ENCODE peak calls at places on chromosomes 5 and 9, in four cellular contexts. Z, B, N and L are unnamed samples.

GRCh38 chr9:108130896-108131295 is 641.3 kb upstream of the KLF4 start:
- DNase-seq in Z (no peak), B (no peak), N (no peak), L (no peak)

GRCh38 chr5:38463634-38464521 is 92.6 kb downstream of the LIFR start:
- DNase-seq in Z (peak; percentile 96), B (peak; percentile 74), N (peak; percentile 92), L (peak; percentile 87)

GRCh38 chr5:111308951-111309350 is 84.8 kb downstream of the CAMK4 start:
- DNase-seq in Z (no peak), B (no peak), N (no peak), L (no peak)

GRCh38 chr9:36731576-36731975 is 158.9 kb downstream of the MELK start:
- DNase-seq in Z (peak; percentile 16), B (no peak), N (peak; percentile 84), L (no peak)

GRCh38 chr9:137405677-137406081 is 17.3 kb downstream of the EXD3 start:
- DNase-seq in Z (no peak), B (no peak), N (no peak), L (no peak)

GRCh38 chr5:154368041-154368800 is 77.6 kb upstream of the SAP30L start:
- DNase-seq in Z (peak; percentile 95), B (peak; percentile 70), N (peak; percentile 89), L (peak; percentile 96)

GRCh38 chr9:131475956-131476776 is 26.6 kb upstream of the POMT1 start:
- DNase-seq in Z (no peak), B (peak; percentile 57), N (no peak), L (no peak)

GRCh38 chr5:178333821-178334481 is 101.3 kb upstream of the PHYKPL start:
- DNase-seq in Z (no peak), B (peak; percentile 48), N (no peak), L (no peak)

GRCh38 chr5:111737716-111738115 is 19.3 kb downstream of the NREP start:
- DNase-seq in Z (peak; percentile 75), B (no peak), N (peak; percentile 80), L (no peak)

GRCh38 chr9:121652037-121652837 is 803 bp downstream of the DAB2IP start:
- DNase-seq in Z (no peak), B (no peak), N (no peak), L (no peak)

GRCh38 chr9:98584059-98584458 is 124.7 kb downstream of the GABBR2 start:
- DNase-seq in Z (no peak), B (no peak), N (no peak), L (no peak)

GRCh38 chr5:68368280-68368679 is 152.7 kb downstream of the PIK3R1 start:
- DNase-seq in Z (peak; percentile 53), B (no peak), N (no peak), L (no peak)

GRCh38 chr5:93532370-93532769 is 48.6 kb downstream of the NR2F1-AS1 start:
- DNase-seq in Z (peak; percentile 99), B (peak; percentile 93), N (peak; percentile 99), L (peak; percentile 84)

GRCh38 chr5:39055760-39056393 is 18.3 kb downstream of the RICTOR start:
- DNase-seq in Z (no peak), B (no peak), N (no peak), L (no peak)

GRCh38 chr5:127924606-127925005 is 159.0 kb upstream of the SLC12A2 start:
- DNase-seq in Z (no peak), B (no peak), N (no peak), L (no peak)

GRCh38 chr5:131264453-131265200 is 774 bp downstream of the CDC42SE2 start:
- DNase-seq in Z (no peak), B (peak; percentile 63), N (no peak), L (no peak)

GRCh38 chr5:37435261-37435660 is 56.1 kb downstream of the WDR70 start:
- DNase-seq in Z (peak; percentile 13), B (no peak), N (peak; percentile 12), L (no peak)

GRCh38 chr9:94867281-94867841 is 140.9 kb downstream of the AOPEP start:
- DNase-seq in Z (peak; percentile 85), B (peak; percentile 86), N (peak; percentile 56), L (peak; percentile 98)

GRCh38 chr5:128195316-128195715 is 111.8 kb downstream of the SLC12A2 start:
- DNase-seq in Z (no peak), B (no peak), N (no peak), L (no peak)

GRCh38 chr5:14342306-14342705 is 199.2 kb downstream of the TRIO start:
- DNase-seq in Z (peak; percentile 34), B (no peak), N (peak; percentile 31), L (peak; percentile 24)

GRCh38 chr9:38226491-38226951 is 157.5 kb upstream of the SHB start:
- DNase-seq in Z (no peak), B (no peak), N (no peak), L (no peak)

GRCh38 chr5:165457854-165458481 is 1952.5 kb downstream of the MAT2B start:
- DNase-seq in Z (peak; percentile 66), B (no peak), N (peak; percentile 72), L (no peak)

GRCh38 chr5:139740993-139741672 is 54.5 kb upstream of the PSD2 start:
- DNase-seq in Z (no peak), B (no peak), N (no peak), L (no peak)

GRCh38 chr5:59491944-59492343 is 401.6 kb downstream of the PDE4D start:
- DNase-seq in Z (no peak), B (no peak), N (peak; percentile 60), L (no peak)

GRCh38 chr9:33445389-33445881 is 2.0 kb downstream of the AQP3 start:
- DNase-seq in Z (no peak), B (no peak), N (no peak), L (no peak)

GRCh38 chr9:16866542-16866941 is 3.9 kb downstream of the BNC2 start:
- DNase-seq in Z (peak; percentile 67), B (no peak), N (peak; percentile 77), L (no peak)

DNA sequence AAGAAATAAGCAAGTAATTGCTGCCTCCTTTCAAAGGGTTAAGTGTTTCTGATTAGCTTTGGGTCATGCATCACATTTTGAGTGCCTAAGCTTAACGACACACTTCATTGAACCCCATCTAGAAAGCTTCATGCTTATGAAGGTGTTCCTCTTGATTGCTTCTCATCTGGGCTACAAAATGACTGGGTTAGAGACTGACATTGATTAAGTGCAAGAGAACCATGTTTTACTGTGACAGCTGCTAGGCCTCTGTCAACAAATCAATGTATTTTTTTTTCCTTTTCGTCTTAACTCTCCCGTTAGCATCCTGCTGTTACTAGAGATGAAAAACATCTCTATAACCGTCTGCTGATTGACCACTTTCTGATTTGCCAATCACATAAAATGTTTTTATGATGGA is 725.0 kb downstream of the TLE1 start:
- DNase-seq in Z (no peak), B (no peak), N (no peak), L (no peak)
- TF ChIP-seq CTCF in Z (no peak), B (no peak), N (no peak), L (no peak)

DNA sequence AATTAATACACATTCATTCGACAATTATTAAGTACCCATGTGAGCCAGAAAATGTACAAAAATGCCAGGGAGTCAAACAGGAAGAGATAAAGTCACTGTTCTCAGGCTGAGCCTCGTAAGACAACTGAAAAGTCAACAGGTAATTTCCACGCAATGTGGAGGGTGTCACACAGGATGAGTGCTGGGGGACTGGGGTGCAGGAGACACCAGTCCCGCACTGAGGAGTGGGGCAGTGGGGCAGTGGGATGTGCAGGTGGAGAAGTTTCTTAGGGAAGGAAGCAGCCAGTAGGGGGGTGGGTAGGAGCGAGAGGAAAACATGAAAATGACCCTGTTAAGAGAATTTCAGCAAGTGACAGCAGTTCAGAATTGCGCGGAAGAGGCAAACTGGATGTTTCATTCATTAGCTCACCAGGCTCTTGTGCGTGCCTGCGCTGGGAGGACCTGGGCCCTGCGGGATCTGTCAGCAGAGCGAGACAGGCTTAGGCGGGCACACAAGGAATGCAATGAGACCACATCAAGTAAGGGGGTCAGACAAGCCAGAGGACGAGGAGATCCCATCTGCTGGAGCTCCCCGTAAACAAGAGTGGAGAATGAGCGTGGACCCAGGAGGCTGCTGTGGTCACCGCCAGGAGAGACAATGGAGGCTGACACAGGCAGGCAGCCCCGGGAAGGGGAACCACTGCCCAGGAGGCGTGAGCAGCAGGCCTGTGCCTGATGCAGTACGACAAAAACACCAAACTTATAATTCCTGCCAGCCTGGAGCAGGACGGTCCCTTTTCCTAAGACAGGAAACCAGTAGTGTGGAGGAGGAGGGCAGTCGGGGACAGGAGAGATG is 21.0 kb downstream of the CAMSAP1 start:
- DNase-seq in Z (no peak), B (no peak), N (no peak), L (no peak)
- H3K4me3 ChIP-seq in Z (no peak overlapping the region), B (no peak overlapping the region), N (no peak overlapping the region), L (no peak overlapping the region)

GRCh38 chr9:91558879-91559278 is 135.2 kb upstream of the NFIL3 start:
- DNase-seq in Z (peak; percentile 60), B (no peak), N (peak; percentile 39), L (no peak)
- TF ChIP-seq CTCF in Z (no peak), B (no peak), N (no peak), L (no peak)

GRCh38 chr9:3497406-3497805 is 28.4 kb downstream of the RFX3 start:
- DNase-seq in Z (no peak), B (no peak), N (no peak), L (peak; percentile 62)
- H3K4me3 ChIP-seq in Z (no peak overlapping the region), B (no peak overlapping the region), N (no peak overlapping the region), L (no peak overlapping the region)

GRCh38 chr9:90881648-90882047 is 80.0 kb downstream of the SYK start:
- DNase-seq in Z (no peak), B (no peak), N (no peak), L (no peak)

GRCh38 chr9:90880669-90881068 is 79.0 kb downstream of the SYK start:
- DNase-seq in Z (no peak), B (no peak), N (no peak), L (no peak)

GRCh38 chr9:90884178-90884577 is 82.6 kb downstream of the SYK start:
- DNase-seq in Z (no peak), B (no peak), N (no peak), L (no peak)

GRCh38 chr9:90882991-90883600 is 81.5 kb downstream of the SYK start:
- DNase-seq in Z (no peak), B (no peak), N (no peak), L (no peak)

DNA sequence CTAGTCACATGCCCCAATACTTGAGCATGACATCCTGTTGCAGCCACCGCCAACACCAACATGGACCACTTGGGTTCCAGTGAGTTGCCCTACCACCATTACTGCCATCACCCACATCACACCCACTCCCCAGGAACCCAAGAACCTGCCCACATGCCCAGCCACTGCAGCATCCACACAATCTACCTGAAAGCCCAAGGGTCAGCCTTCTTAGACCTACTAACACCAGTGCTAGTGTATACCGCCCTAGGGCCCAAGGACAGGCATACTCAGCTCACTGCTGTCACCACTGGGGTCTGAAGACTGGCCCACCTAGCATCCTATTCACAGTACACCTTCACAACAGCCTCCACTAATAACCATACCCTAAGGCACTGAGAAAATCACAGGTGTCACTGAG is 82.0 kb downstream of the SYK start:
- DNase-seq in Z (no peak), B (no peak), N (no peak), L (no peak)
- TF ChIP-seq CTCF in Z (no peak), B (no peak), N (no peak), L (no peak)

GRCh38 chr5:141477815-141478214 is 2.0 kb downstream of the PCDHGC3 start:
- DNase-seq in Z (no peak), B (no peak), N (no peak), L (no peak)
- H3K4me3 ChIP-seq in Z (peak overlapping the region; percentile 93), B (peak overlapping the region; percentile 5), N (peak overlapping the region; percentile 80), L (peak overlapping the region; percentile 84)

GRCh38 chr5:113123563-113123962 is 147.0 kb downstream of the DCP2 start:
- DNase-seq in Z (peak; percentile 23), B (no peak), N (no peak), L (no peak)
- TF ChIP-seq CTCF in Z (peak; percentile 22), B (no peak), N (peak; percentile 13), L (peak; percentile 54)